ENCODE peak calls at places on chromosomes 1 and 21, in eight cellular contexts. X is BJ, S is HCT116, K is gastrocnemius medialis, I is mammary epithelial cell, H is esophagus muscularis mucosa, W is tibial artery, V is bronchial epithelial cell. U is an unnamed sample. For H3K27me3 and H3K36me3, the result is how much of the 10 kb centered on the place peaks cover.

GRCh38 chr21:31731112-31731801 is 661 bp downstream of the SCAF4 start:
- DNase-seq in K (peak), V (no peak), H (no peak), S (no peak), I (no peak), X (no peak), W (peak), U (peak)

GRCh38 chr21:33642896-33643657 is 776 bp downstream of the ITSN1 start:
- DNase-seq in W (peak), X (no peak), S (no peak), K (no peak), V (peak), H (no peak), I (peak), U (peak)

GRCh38 chr21:35476616-35477395 is 427.7 kb upstream of the RUNX1 start:
- DNase-seq in S (no peak), K (no peak), I (no peak), H (no peak), V (no peak), X (no peak), W (no peak), U (no peak)

GRCh38 chr1:28594661-28595411 is 2.8 kb downstream of the RAB42 start:
- DNase-seq in I (peak), X (no peak), H (no peak), W (no peak), V (peak), K (no peak), S (no peak), U (no peak)

GRCh38 chr1:203183828-203184227 is 2.7 kb downstream of the CHI3L1 start:
- DNase-seq in I (no peak), K (no peak), H (no peak), V (no peak), W (no peak), S (no peak), X (no peak), U (no peak)

GRCh38 chr1:13549521-13549920 is 34.1 kb upstream of the PDPN start:
- DNase-seq in V (no peak), X (no peak), K (no peak), S (no peak), W (no peak), I (no peak), H (no peak), U (no peak)

GRCh38 chr1:66244429-66244828 is 289.5 kb upstream of the SGIP1 start:
- DNase-seq in X (no peak), H (no peak), W (no peak), V (no peak), I (peak), K (no peak), S (no peak), U (no peak)

GRCh38 chr21:36719614-36720013 is 20.7 kb downstream of the SIM2 start:
- DNase-seq in I (no peak), W (no peak), X (no peak), K (no peak), H (no peak), V (no peak), S (no peak), U (peak)

GRCh38 chr1:31757204-31757679 is 6.9 kb downstream of the ADGRB2 start:
- DNase-seq in S (no peak), H (no peak), W (no peak), I (no peak), X (no peak), K (no peak), V (no peak), U (peak)

GRCh38 chr1:180988221-180988826 is 34.3 kb downstream of the STX6 start:
- DNase-seq in X (no peak), I (no peak), K (no peak), H (peak), V (no peak), W (no peak), S (no peak), U (no peak)

GRCh38 chr21:16040601-16041000 is 310.8 kb downstream of the USP25 start:
- DNase-seq in V (peak), H (no peak), K (no peak), S (no peak), W (no peak), X (no peak), I (peak), U (no peak)

GRCh38 chr1:112798293-112798692 is 83.2 kb upstream of the PPM1J start:
- DNase-seq in V (no peak), I (no peak), X (no peak), K (no peak), S (no peak), H (no peak), W (no peak), U (no peak)

GRCh38 chr1:63983391-63984256 is 209.8 kb downstream of the ROR1 start:
- DNase-seq in S (no peak), H (no peak), X (no peak), V (peak), K (no peak), W (no peak), I (peak), U (no peak)

GRCh38 chr1:109299087-109299983 is 7.5 kb downstream of the MYBPHL start:
- DNase-seq in W (no peak), V (peak), I (peak), K (peak), S (no peak), X (peak), H (no peak), U (no peak)

GRCh38 chr1:20558180-20558579 is 5.8 kb downstream of the FAM43B start:
- DNase-seq in S (no peak), H (no peak), I (no peak), W (no peak), V (no peak), X (no peak), K (peak), U (no peak)
- H3K27me3 ChIP-seq in S (under half), H (under half), I (under half), W (half or more), V (under half), X (under half), K (under half), U (half or more)

GRCh38 chr1:227903061-227903521 is 44.6 kb downstream of the WNT9A start:
- DNase-seq in I (no peak), X (no peak), W (no peak), H (no peak), S (no peak), K (no peak), V (no peak), U (no peak)

GRCh38 chr1:227900571-227901051 is 47.1 kb downstream of the WNT9A start:
- DNase-seq in W (peak), S (no peak), I (no peak), V (no peak), H (no peak), K (no peak), X (no peak), U (peak)

GRCh38 chr1:227901239-227901905 is 46.4 kb downstream of the WNT9A start:
- DNase-seq in H (no peak), K (no peak), I (no peak), W (peak), X (no peak), S (no peak), V (no peak), U (peak)

GRCh38 chr1:227902641-227902990 is 45.1 kb downstream of the WNT9A start:
- DNase-seq in I (no peak), K (no peak), W (no peak), H (no peak), V (no peak), S (no peak), X (no peak), U (no peak)

GRCh38 chr1:227901906-227902640 is 45.7 kb downstream of the WNT9A start:
- DNase-seq in S (peak), K (no peak), X (no peak), I (peak), V (no peak), W (no peak), H (no peak), U (no peak)
- TF ChIP-seq CTCF in S (peak), K (no peak), X (no peak), I (peak), V (no peak), W (no peak), H (no peak), U (no peak)

DNA sequence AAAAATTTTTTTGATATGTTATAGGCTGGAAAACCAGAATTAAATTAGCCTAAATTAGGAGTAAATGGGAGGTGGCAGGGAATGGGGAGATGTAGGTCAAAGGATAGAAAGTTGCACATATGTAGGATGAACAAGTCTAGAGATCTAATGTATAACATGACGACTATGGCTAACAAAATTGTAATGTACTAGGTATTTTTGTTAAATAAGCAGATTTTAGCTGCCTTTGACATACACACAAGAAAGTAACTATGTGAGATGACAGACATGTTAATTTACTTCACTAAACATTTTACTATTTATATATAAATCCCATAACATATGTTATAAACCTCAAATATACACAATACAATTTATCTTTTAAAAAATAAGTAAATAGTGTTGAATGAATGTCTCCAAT is 30.2 kb upstream of the GLIS1 start:
- DNase-seq in H (no peak), S (no peak), I (no peak), W (no peak), K (no peak), V (no peak), X (no peak), U (no peak)
- H3K36me3 ChIP-seq in H (under half), S (under half), I (under half), W (under half), K (under half), V (under half), X (under half), U (under half)

GRCh38 chr1:156655904-156656516 is 14.1 kb downstream of the BCAN start:
- DNase-seq in X (no peak), W (no peak), S (no peak), H (no peak), I (no peak), K (no peak), V (no peak), U (no peak)
- H3K27me3 ChIP-seq in X (under half), W (under half), S (under half), H (under half), I (under half), K (under half), V (under half), U (under half)

GRCh38 chr1:202161151-202162048 is 998 bp upstream of the PTPN7 start:
- DNase-seq in W (no peak), K (no peak), H (no peak), I (no peak), S (no peak), V (no peak), X (no peak), U (no peak)

GRCh38 chr1:202159534-202160371 is 649 bp downstream of the PTPN7 start:
- DNase-seq in X (no peak), S (no peak), V (no peak), I (no peak), W (no peak), K (no peak), H (no peak), U (no peak)

GRCh38 chr1:202162049-202162417 is 1.6 kb upstream of the PTPN7 start:
- DNase-seq in K (no peak), X (no peak), S (no peak), I (no peak), H (no peak), W (no peak), V (no peak), U (no peak)

GRCh38 chr1:202158810-202159533 is 1.4 kb downstream of the PTPN7 start:
- DNase-seq in I (no peak), V (no peak), K (no peak), H (no peak), W (no peak), S (no peak), X (no peak), U (no peak)

DNA sequence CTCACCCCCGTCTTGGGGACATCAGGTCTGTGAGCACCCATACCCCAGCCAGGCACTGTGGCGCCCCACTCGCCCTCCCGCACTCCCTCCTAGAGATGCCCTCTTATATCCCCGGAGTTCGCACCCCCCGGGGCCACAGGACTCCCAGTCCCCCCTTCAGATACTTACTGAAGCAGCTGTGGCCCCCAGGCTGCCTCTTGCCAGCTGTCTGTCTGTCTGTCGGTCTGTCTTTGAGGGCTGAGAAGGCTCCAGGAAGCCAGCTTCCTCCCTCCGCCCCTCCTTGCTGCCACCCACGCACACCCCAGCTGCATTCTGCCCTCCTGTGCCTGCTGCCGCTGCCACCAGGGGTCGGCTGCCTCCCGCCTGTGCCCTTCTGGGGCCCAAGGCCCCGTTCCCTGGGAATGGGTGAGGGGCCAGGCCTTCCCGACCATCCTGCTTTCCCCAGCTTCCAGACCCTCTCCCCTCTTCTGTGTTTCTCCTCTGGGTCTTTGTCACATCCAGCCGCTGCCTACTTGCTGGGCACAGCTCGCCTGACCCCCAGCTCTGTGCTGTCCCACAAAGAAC is at the start of gene PTPN7:
- DNase-seq in X (no peak), V (peak), S (no peak), K (no peak), W (no peak), H (no peak), I (no peak), U (peak)
- TF ChIP-seq CTCF in X (no peak), V (peak), S (peak), K (no peak), W (no peak), H (no peak), I (no peak), U (peak)

DNA sequence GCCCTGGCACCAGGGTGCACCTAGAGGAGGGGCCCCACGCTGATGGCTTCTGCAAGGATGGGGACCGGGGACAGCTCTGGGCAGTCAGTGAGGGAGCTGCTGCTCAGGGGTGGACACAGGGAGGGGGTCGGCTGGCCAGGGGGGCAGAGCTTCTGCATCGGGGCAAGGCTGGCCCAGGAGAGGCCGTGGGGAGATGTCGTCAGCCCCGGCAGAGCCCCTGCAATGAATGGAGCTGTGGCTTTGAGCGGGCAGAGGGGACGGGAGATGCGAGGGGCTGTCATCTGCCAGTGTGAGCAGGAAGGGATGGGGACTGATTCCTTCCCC is 31.8 kb downstream of the SLX9 start:
- DNase-seq in K (no peak), H (no peak), S (no peak), X (no peak), V (no peak), W (no peak), I (no peak), U (no peak)
- H3K36me3 ChIP-seq in K (under half), H (half or more), S (under half), X (under half), V (under half), W (half or more), I (under half), U (half or more)

GRCh38 chr1:2864203-2864905 is 62.9 kb upstream of the TTC34 start:
- DNase-seq in I (no peak), W (no peak), K (no peak), X (no peak), H (no peak), V (no peak), S (no peak), U (peak)
- H3K27me3 ChIP-seq in I (under half), W (half or more), K (under half), X (under half), H (under half), V (under half), S (under half), U (half or more)

GRCh38 chr1:7117599-7118281 is 332.5 kb downstream of the CAMTA1 start:
- DNase-seq in X (peak), W (no peak), V (peak), K (peak), I (peak), S (peak), H (no peak), U (no peak)
- TF ChIP-seq CTCF in X (peak), W (peak), V (peak), K (no peak), I (peak), S (no peak), H (peak), U (no peak)

DNA sequence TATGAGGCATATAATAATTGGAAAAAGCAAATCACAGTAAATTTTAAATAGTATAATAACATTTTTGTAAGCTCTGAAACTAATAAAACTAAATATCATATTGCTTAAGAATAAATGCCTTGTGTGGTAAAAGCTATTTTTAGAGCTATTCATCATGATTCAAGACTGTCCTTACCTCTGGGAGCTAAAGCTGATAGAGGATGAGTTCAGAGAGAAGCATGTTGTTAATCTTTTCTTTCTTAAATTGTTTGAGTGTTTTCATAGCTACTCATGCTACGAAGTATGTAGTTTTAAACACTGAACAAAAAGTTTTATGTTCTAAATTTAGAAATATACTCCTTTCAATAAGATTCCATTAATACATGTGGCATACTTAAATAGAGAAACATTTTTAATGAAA is 30.5 kb downstream of the IFI16 start:
- DNase-seq in W (no peak), S (no peak), V (no peak), I (peak), X (peak), K (no peak), H (no peak), U (no peak)
- H3K36me3 ChIP-seq in W (half or more), S (under half), V (under half), I (under half), X (under half), K (under half), H (half or more), U (under half)

GRCh38 chr1:22203335-22203734 is 60.4 kb upstream of the WNT4 start:
- DNase-seq in V (no peak), S (no peak), K (no peak), W (no peak), X (no peak), I (no peak), H (no peak), U (no peak)
- H3K27me3 ChIP-seq in V (under half), S (under half), K (under half), W (under half), X (under half), I (under half), H (under half), U (under half)